ENCODE peak calls at places on chromosome 22, in five cellular contexts. One of them, this sample, is unnamed.

GRCh38 chr22:20131593-20131855 is at the start of gene ZDHHC8:
- DNase-seq in mesendoderm: no peak
- DNase-seq in IMR-90: no peak
- DNase-seq in H9: no peak
- DNase-seq in neuronal stem cell: no peak
- DNase-seq in this sample: no peak

GRCh38 chr22:36911887-36912661 is 1.4 kb upstream of the CSF2RB start:
- DNase-seq in H9: peak; percentile 62
- DNase-seq in mesendoderm: peak; percentile 52
- DNase-seq in neuronal stem cell: no peak
- DNase-seq in IMR-90: no peak
- DNase-seq in this sample: no peak

GRCh38 chr22:37804886-37805857 is 2.6 kb upstream of the GCAT start:
- DNase-seq in mesendoderm: peak; percentile 88
- DNase-seq in IMR-90: peak; percentile 70
- DNase-seq in H9: peak; percentile 91
- DNase-seq in neuronal stem cell: no peak
- DNase-seq in this sample: peak; percentile 97

GRCh38 chr22:31933406-31933805 is 10.9 kb upstream of the YWHAH start:
- DNase-seq in neuronal stem cell: no peak
- DNase-seq in IMR-90: no peak
- DNase-seq in H9: no peak
- DNase-seq in mesendoderm: no peak
- DNase-seq in this sample: no peak

GRCh38 chr22:38240734-38241252 is 32.0 kb downstream of the TMEM184B start:
- DNase-seq in mesendoderm: peak; percentile 95
- DNase-seq in H9: peak; percentile 92
- DNase-seq in IMR-90: peak; percentile 91
- DNase-seq in neuronal stem cell: peak; percentile 45
- DNase-seq in this sample: peak; percentile 46

GRCh38 chr22:28711820-28712777 is 29.5 kb downstream of the CHEK2 start:
- DNase-seq in IMR-90: peak; percentile 97
- DNase-seq in H9: no peak
- DNase-seq in mesendoderm: peak; percentile 75
- DNase-seq in neuronal stem cell: no peak
- DNase-seq in this sample: no peak

GRCh38 chr22:19965771-19966709 is 24.4 kb upstream of the TXNRD2 start:
- DNase-seq in neuronal stem cell: no peak
- DNase-seq in mesendoderm: peak; percentile 59
- DNase-seq in H9: peak; percentile 59
- DNase-seq in IMR-90: no peak
- DNase-seq in this sample: peak; percentile 76

GRCh38 chr22:42365337-42365865 is 66.8 kb downstream of the NFAM1 start:
- DNase-seq in IMR-90: no peak
- DNase-seq in mesendoderm: peak; percentile 88
- DNase-seq in H9: peak; percentile 66
- DNase-seq in neuronal stem cell: no peak
- DNase-seq in this sample: no peak

GRCh38 chr22:38872831-38873248 is 824 bp upstream of the CBX6 start:
- DNase-seq in mesendoderm: peak; percentile 51
- DNase-seq in IMR-90: peak; percentile 32
- DNase-seq in H9: peak; percentile 69
- DNase-seq in neuronal stem cell: no peak
- DNase-seq in this sample: peak; percentile 79

DNA sequence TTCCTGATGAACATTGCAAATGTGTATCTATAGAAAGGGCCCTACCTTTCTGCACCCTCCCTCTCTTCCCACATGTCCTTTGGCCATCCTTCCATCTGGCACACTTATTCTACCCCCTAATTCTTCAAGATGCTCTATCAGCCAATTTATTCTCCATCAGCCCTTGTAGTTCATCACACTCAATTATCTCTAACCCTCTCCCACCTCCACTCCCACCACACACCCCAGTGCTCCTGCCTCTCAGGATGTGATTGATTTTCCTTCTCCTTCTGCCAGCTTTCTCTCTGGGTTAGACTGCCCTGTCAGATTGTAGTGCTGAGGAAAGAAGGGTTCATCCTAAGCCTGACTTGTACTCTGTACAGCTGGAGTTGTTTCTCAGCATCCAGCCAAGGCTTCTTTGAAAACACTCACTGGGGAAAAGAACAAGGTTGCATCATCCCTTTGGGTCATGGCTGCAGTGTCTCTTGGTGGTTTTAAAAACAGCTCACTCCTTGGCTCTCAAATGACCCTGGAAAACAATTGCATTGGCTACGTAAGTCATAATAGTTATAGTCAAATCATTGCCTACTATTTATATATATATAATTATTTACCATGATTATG is 61.1 kb downstream of the CECR2 start:
- DNase-seq in neuronal stem cell: no peak
- DNase-seq in mesendoderm: no peak
- DNase-seq in H9: no peak
- DNase-seq in IMR-90: no peak
- DNase-seq in this sample: no peak
- H3K23ac ChIP-seq in neuronal stem cell: no peak overlapping the region
- H3K23ac ChIP-seq in mesendoderm: no peak overlapping the region
- H3K23ac ChIP-seq in H9: no peak overlapping the region
- H3K23ac ChIP-seq in IMR-90: no peak overlapping the region
- H3K23ac ChIP-seq in this sample: no peak overlapping the region

GRCh38 chr22:33163815-33164214 is 105.6 kb upstream of the SYN3 start:
- DNase-seq in neuronal stem cell: no peak
- DNase-seq in H9: no peak
- DNase-seq in mesendoderm: no peak
- DNase-seq in IMR-90: no peak
- DNase-seq in this sample: no peak
- H3K23ac ChIP-seq in neuronal stem cell: no peak overlapping the region
- H3K23ac ChIP-seq in H9: no peak overlapping the region
- H3K23ac ChIP-seq in mesendoderm: no peak overlapping the region
- H3K23ac ChIP-seq in IMR-90: no peak overlapping the region
- H3K23ac ChIP-seq in this sample: no peak overlapping the region

GRCh38 chr22:26763633-26764295 is 106.4 kb downstream of the MIAT start:
- DNase-seq in neuronal stem cell: no peak
- DNase-seq in mesendoderm: no peak
- DNase-seq in IMR-90: peak; percentile 45
- DNase-seq in H9: no peak
- DNase-seq in this sample: no peak
- H3K23ac ChIP-seq in neuronal stem cell: peak overlapping the region; percentile 8
- H3K23ac ChIP-seq in mesendoderm: no peak overlapping the region
- H3K23ac ChIP-seq in IMR-90: no peak overlapping the region
- H3K23ac ChIP-seq in H9: no peak overlapping the region
- H3K23ac ChIP-seq in this sample: no peak overlapping the region

GRCh38 chr22:25702046-25702445 is 39.9 kb upstream of the MYO18B start:
- DNase-seq in neuronal stem cell: no peak
- DNase-seq in H9: no peak
- DNase-seq in IMR-90: peak; percentile 29
- DNase-seq in mesendoderm: no peak
- DNase-seq in this sample: no peak

GRCh38 chr22:25702571-25703167 is 39.3 kb upstream of the MYO18B start:
- DNase-seq in mesendoderm: no peak
- DNase-seq in H9: no peak
- DNase-seq in neuronal stem cell: no peak
- DNase-seq in IMR-90: no peak
- DNase-seq in this sample: no peak

GRCh38 chr22:25698461-25698860 is 43.5 kb upstream of the MYO18B start:
- DNase-seq in mesendoderm: no peak
- DNase-seq in neuronal stem cell: no peak
- DNase-seq in IMR-90: no peak
- DNase-seq in H9: no peak
- DNase-seq in this sample: no peak

GRCh38 chr22:25698986-25699385 is 43.0 kb upstream of the MYO18B start:
- DNase-seq in mesendoderm: no peak
- DNase-seq in H9: no peak
- DNase-seq in IMR-90: no peak
- DNase-seq in neuronal stem cell: no peak
- DNase-seq in this sample: no peak

GRCh38 chr22:25700996-25701815 is 40.8 kb upstream of the MYO18B start:
- DNase-seq in neuronal stem cell: no peak
- DNase-seq in mesendoderm: no peak
- DNase-seq in H9: no peak
- DNase-seq in IMR-90: peak; percentile 22
- DNase-seq in this sample: no peak
- H3K23ac ChIP-seq in neuronal stem cell: no peak overlapping the region
- H3K23ac ChIP-seq in mesendoderm: no peak overlapping the region
- H3K23ac ChIP-seq in H9: no peak overlapping the region
- H3K23ac ChIP-seq in IMR-90: no peak overlapping the region
- H3K23ac ChIP-seq in this sample: no peak overlapping the region

GRCh38 chr22:49425356-49425755 is 402.3 kb downstream of the BRD1 start:
- DNase-seq in H9: no peak
- DNase-seq in mesendoderm: no peak
- DNase-seq in neuronal stem cell: no peak
- DNase-seq in IMR-90: no peak
- DNase-seq in this sample: no peak

GRCh38 chr22:49427941-49428340 is 399.7 kb downstream of the BRD1 start:
- DNase-seq in mesendoderm: no peak
- DNase-seq in H9: no peak
- DNase-seq in neuronal stem cell: no peak
- DNase-seq in IMR-90: no peak
- DNase-seq in this sample: no peak

GRCh38 chr22:49427341-49427740 is 400.3 kb downstream of the BRD1 start:
- DNase-seq in H9: no peak
- DNase-seq in neuronal stem cell: no peak
- DNase-seq in IMR-90: no peak
- DNase-seq in mesendoderm: no peak
- DNase-seq in this sample: no peak

GRCh38 chr22:49426098-49426497 is 401.6 kb downstream of the BRD1 start:
- DNase-seq in IMR-90: no peak
- DNase-seq in mesendoderm: no peak
- DNase-seq in H9: no peak
- DNase-seq in neuronal stem cell: no peak
- DNase-seq in this sample: no peak

GRCh38 chr22:49426618-49427266 is 400.9 kb downstream of the BRD1 start:
- DNase-seq in IMR-90: no peak
- DNase-seq in H9: no peak
- DNase-seq in mesendoderm: no peak
- DNase-seq in neuronal stem cell: no peak
- DNase-seq in this sample: no peak
- H3K23ac ChIP-seq in IMR-90: no peak overlapping the region
- H3K23ac ChIP-seq in H9: peak overlapping the region; percentile 64
- H3K23ac ChIP-seq in mesendoderm: no peak overlapping the region
- H3K23ac ChIP-seq in neuronal stem cell: no peak overlapping the region
- H3K23ac ChIP-seq in this sample: no peak overlapping the region

This sample was measured in H1.